ENCODE peak calls at places on chromosomes 11 and 22, in seven cellular contexts. Q is dorsolateral prefrontal cortex, U is astrocyte of the spinal cord, M is lower lobe of right lung, X is brain microvascular endothelial cell, D is GM12865, W is H1. L is an unnamed sample.
A peak's percentile ranks its signal among the peaks of the same experiment; 100 is the strongest.

GRCh38 chr11:25981998-25982397 is 349.9 kb upstream of the ANO3 start:
- DNase-seq in Q (no peak), U (peak; percentile 71), M (no peak), X (peak; percentile 52), D (peak; percentile 77), W (no peak), L (peak; percentile 41)

GRCh38 chr22:27639180-27640086 is 162.1 kb downstream of the MN1 start:
- DNase-seq in Q (no peak), U (no peak), M (no peak), X (no peak), D (no peak), W (no peak), L (no peak)

GRCh38 chr22:22480940-22481339 is 27.6 kb downstream of the ZNF280B start:
- DNase-seq in Q (no peak), U (no peak), M (no peak), X (no peak), D (no peak), W (no peak), L (no peak)

GRCh38 chr11:36509265-36509664 is 807 bp downstream of the TRAF6 start:
- DNase-seq in Q (no peak), U (peak; percentile 38), M (no peak), X (peak; percentile 29), D (peak; percentile 38), W (no peak), L (no peak)

GRCh38 chr11:69292221-69292648 is 1.7 kb upstream of the MYEOV start:
- DNase-seq in Q (no peak), U (no peak), M (peak; percentile 54), X (no peak), D (peak; percentile 41), W (peak; percentile 84), L (no peak)

GRCh38 chr11:42770444-42771065 is 541.2 kb upstream of the API5 start:
- DNase-seq in Q (no peak), U (no peak), M (no peak), X (no peak), D (peak; percentile 49), W (peak; percentile 49), L (peak; percentile 32)

GRCh38 chr11:46346886-46347636 is at the start of gene DGKZ:
- DNase-seq in Q (peak; percentile 90), U (peak; percentile 72), M (peak; percentile 92), X (peak; percentile 54), D (peak; percentile 93), W (peak; percentile 98), L (peak; percentile 61)

GRCh38 chr11:86037743-86038142 is 31.1 kb downstream of the PICALM start:
- DNase-seq in Q (no peak), U (no peak), M (no peak), X (no peak), D (no peak), W (no peak), L (no peak)

GRCh38 chr22:41074941-41075710 is 17.3 kb upstream of the EP300 start:
- DNase-seq in Q (no peak), U (no peak), M (no peak), X (no peak), D (no peak), W (no peak), L (no peak)

GRCh38 chr22:24359452-24360120 is 67.8 kb upstream of the ADORA2A start:
- DNase-seq in Q (no peak), U (no peak), M (no peak), X (no peak), D (no peak), W (no peak), L (no peak)

GRCh38 chr11:119089319-119089718 is 4.6 kb downstream of the HMBS start:
- DNase-seq in Q (no peak), U (no peak), M (no peak), X (no peak), D (no peak), W (no peak), L (no peak)
- H3K4me3 ChIP-seq in Q (no peak overlapping the region), U (no peak overlapping the region), M (no peak overlapping the region), X (no peak overlapping the region), D (no peak overlapping the region), W (no peak overlapping the region), L (no peak overlapping the region)

GRCh38 chr11:65132988-65133700 is 1.2 kb downstream of the SYVN1 start:
- DNase-seq in Q (no peak), U (no peak), M (peak; percentile 85), X (no peak), D (peak; percentile 85), W (peak; percentile 75), L (no peak)

GRCh38 chr11:65131417-65131776 is 2.9 kb downstream of the SYVN1 start:
- DNase-seq in Q (no peak), U (no peak), M (no peak), X (no peak), D (no peak), W (no peak), L (no peak)

GRCh38 chr11:65131895-65132237 is 2.5 kb downstream of the SYVN1 start:
- DNase-seq in Q (no peak), U (no peak), M (no peak), X (no peak), D (no peak), W (no peak), L (no peak)

GRCh38 chr11:65133724-65134123 is 595 bp downstream of the SYVN1 start:
- DNase-seq in Q (no peak), U (no peak), M (no peak), X (no peak), D (no peak), W (no peak), L (no peak)

GRCh38 chr11:65132238-65132987 is 1.9 kb downstream of the SYVN1 start:
- DNase-seq in Q (no peak), U (no peak), M (no peak), X (no peak), D (peak; percentile 82), W (no peak), L (no peak)
- H3K4me3 ChIP-seq in Q (peak overlapping the region; percentile 84), U (no peak overlapping the region), M (peak overlapping the region; percentile 98), X (no peak overlapping the region), D (peak overlapping the region; percentile 78), W (no peak overlapping the region), L (no peak overlapping the region)

GRCh38 chr11:19819148-19819547 is 106.5 kb downstream of the NAV2 start:
- DNase-seq in Q (no peak), U (no peak), M (peak; percentile 63), X (no peak), D (no peak), W (no peak), L (no peak)

GRCh38 chr11:19816817-19817216 is 104.2 kb downstream of the NAV2 start:
- DNase-seq in Q (no peak), U (no peak), M (no peak), X (no peak), D (no peak), W (no peak), L (no peak)

GRCh38 chr11:19817265-19817851 is 104.7 kb downstream of the NAV2 start:
- DNase-seq in Q (no peak), U (no peak), M (peak; percentile 52), X (no peak), D (no peak), W (peak; percentile 77), L (no peak)

GRCh38 chr11:19816040-19816439 is 103.4 kb downstream of the NAV2 start:
- DNase-seq in Q (peak; percentile 47), U (no peak), M (no peak), X (no peak), D (no peak), W (no peak), L (no peak)

DNA sequence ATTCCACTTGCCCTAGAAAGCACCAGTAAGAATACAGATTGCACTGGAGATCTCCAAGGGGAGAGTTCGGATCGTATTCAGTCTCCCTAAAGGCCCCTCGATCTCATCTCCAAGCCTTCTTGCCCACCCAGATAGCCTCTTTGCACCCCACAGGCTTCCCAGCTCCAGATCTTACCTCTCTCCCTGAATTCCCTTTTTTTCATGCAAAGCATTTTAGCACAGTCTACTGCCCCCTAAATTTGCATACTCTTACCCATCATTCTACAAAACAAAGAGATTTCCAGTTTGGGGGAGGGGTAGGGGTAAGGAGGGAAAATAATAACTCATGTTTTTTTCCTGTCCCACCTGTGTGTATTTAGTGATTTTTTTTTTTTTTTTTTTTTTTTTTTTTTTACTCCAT is 105.2 kb downstream of the NAV2 start:
- DNase-seq in Q (no peak), U (no peak), M (no peak), X (no peak), D (no peak), W (no peak), L (no peak)
- H3K4me3 ChIP-seq in Q (no peak overlapping the region), U (no peak overlapping the region), M (no peak overlapping the region), X (no peak overlapping the region), D (no peak overlapping the region), W (no peak overlapping the region), L (no peak overlapping the region)

DNA sequence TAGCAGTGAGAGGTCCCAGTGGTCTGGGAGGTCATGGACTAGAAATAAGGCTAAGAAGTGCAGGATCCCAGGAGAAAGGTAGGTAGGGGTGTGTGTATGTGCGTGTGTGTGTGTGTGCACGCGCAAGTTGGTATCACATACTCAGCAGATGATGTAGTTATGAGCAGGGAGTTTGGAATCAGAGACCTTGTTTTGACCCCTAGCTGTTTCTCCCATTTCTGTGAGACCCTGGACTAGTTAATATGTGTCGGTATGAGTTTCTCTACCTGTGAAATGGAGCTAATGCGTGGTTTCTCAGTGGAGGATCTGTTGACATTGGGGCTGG is 1.3 kb downstream of the SERPING1 start:
- DNase-seq in Q (no peak), U (no peak), M (no peak), X (peak; percentile 36), D (no peak), W (no peak), L (no peak)
- H3K4me3 ChIP-seq in Q (peak overlapping the region; percentile 67), U (no peak overlapping the region), M (peak overlapping the region; percentile 66), X (no peak overlapping the region), D (no peak overlapping the region), W (peak overlapping the region; percentile 41), L (no peak overlapping the region)

DNA sequence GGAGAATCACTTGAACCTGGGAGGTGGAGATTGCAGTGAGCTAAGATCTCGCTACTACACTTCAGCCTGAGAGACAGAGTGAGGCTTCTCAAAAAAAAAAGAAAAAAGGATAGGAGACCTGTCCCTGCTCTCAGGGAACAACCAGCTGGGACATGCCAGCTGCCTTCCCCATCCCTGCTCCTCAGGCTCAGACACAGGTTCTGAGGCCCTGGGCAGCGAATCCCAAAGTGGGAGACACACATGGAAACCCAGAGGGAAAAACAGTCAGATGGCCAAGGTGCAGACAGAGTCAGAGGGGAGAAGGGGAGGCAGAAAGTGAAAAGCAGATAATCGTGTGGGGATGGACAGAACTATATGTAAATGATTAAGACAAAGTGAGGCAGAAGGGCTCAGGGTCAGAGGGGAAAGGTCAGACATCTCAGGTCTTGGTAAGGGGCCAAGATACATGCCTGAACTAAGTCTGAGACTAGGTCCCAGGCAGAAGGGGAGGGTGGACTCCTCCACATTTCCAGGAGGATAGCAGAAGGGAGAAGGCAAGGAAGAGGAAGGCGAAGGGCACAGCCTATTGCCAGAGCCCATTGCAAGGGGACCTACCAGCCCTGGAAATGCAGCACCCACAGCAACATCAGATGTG is 14.2 kb downstream of the STARD10 start:
- DNase-seq in Q (no peak), U (no peak), M (no peak), X (no peak), D (no peak), W (no peak), L (no peak)
- H3K4me3 ChIP-seq in Q (peak overlapping the region; percentile 76), U (no peak overlapping the region), M (peak overlapping the region; percentile 62), X (no peak overlapping the region), D (no peak overlapping the region), W (no peak overlapping the region), L (no peak overlapping the region)